ENCODE peak calls at places on chromosomes 1 and 21, in eight cellular contexts. P is CD4-positive, alpha-beta memory T cell; U is IMR-90; I is HepG2; W is pancreas; V is NT2/D1; A is esophagus muscularis mucosa; T is H9. K is an unnamed sample. For H3K4me1 and H3K9me3, the result is how much of the 10 kb centered on the place peaks cover.

GRCh38 chr21:42121792-42122191 is 50.7 kb downstream of the UMODL1 start:
- DNase-seq in P (no peak), U (no peak), I (no peak), W (no peak), V (no peak), A (no peak), T (no peak), K (no peak)

GRCh38 chr1:82927753-82928152 is 1071.2 kb downstream of the TTLL7 start:
- DNase-seq in P (no peak), U (no peak), I (no peak), W (no peak), V (peak), A (no peak), T (no peak), K (no peak)

GRCh38 chr1:89823679-89824292 is 3.0 kb downstream of the LRRC8D start:
- DNase-seq in P (no peak), U (no peak), I (no peak), W (no peak), V (no peak), A (no peak), T (no peak), K (no peak)

GRCh38 chr1:102550729-102551384 is 554.1 kb upstream of the OLFM3 start:
- DNase-seq in P (no peak), U (peak), I (peak), W (no peak), V (peak), A (no peak), T (peak), K (peak)

GRCh38 chr1:161084205-161084988 is 5.0 kb downstream of the NECTIN4 start:
- DNase-seq in P (no peak), U (peak), I (no peak), W (no peak), V (no peak), A (no peak), T (no peak), K (peak)

GRCh38 chr1:42137766-42138165 is 15.4 kb upstream of the GUCA2B start:
- DNase-seq in P (no peak), U (no peak), I (no peak), W (no peak), V (no peak), A (no peak), T (no peak), K (no peak)

GRCh38 chr1:203937678-203938330 is 76.4 kb downstream of the SNRPE start:
- DNase-seq in P (no peak), U (no peak), I (no peak), W (no peak), V (no peak), A (no peak), T (no peak), K (no peak)

GRCh38 chr21:32351428-32351827 is 41.4 kb downstream of the URB1 start:
- DNase-seq in P (no peak), U (no peak), I (no peak), W (no peak), V (no peak), A (no peak), T (peak), K (no peak)

GRCh38 chr1:211487672-211488208 is 4.2 kb downstream of the RD3 start:
- DNase-seq in P (no peak), U (no peak), I (no peak), W (no peak), V (no peak), A (no peak), T (no peak), K (no peak)

GRCh38 chr1:7402548-7402850 is 368.6 kb upstream of the VAMP3 start:
- DNase-seq in P (no peak), U (no peak), I (no peak), W (no peak), V (no peak), A (peak), T (no peak), K (no peak)

GRCh38 chr1:119783354-119784126 is 14.8 kb upstream of the HMGCS2 start:
- DNase-seq in P (no peak), U (peak), I (peak), W (no peak), V (no peak), A (peak), T (no peak), K (no peak)

GRCh38 chr1:155057788-155058211 is 5.7 kb upstream of the EFNA4 start:
- DNase-seq in P (no peak), U (no peak), I (no peak), W (no peak), V (no peak), A (no peak), T (no peak), K (no peak)

GRCh38 chr1:53548031-53548491 is 88.9 kb downstream of the DMRTB1 start:
- DNase-seq in P (no peak), U (no peak), I (no peak), W (no peak), V (no peak), A (no peak), T (peak), K (no peak)

GRCh38 chr1:26690576-26691031 is 5.2 kb upstream of the ARID1A start:
- DNase-seq in P (no peak), U (no peak), I (no peak), W (no peak), V (no peak), A (no peak), T (no peak), K (no peak)

GRCh38 chr1:109589679-109590078 is 29.7 kb downstream of the GNAT2 start:
- DNase-seq in P (no peak), U (no peak), I (no peak), W (no peak), V (no peak), A (no peak), T (no peak), K (no peak)

GRCh38 chr1:162236622-162237021 is 140.0 kb downstream of the SPATA46 start:
- DNase-seq in P (no peak), U (no peak), I (no peak), W (no peak), V (no peak), A (no peak), T (no peak), K (no peak)
- H3K4me1 ChIP-seq in P (under half), U (under half), I (half or more), W (under half), V (under half), A (under half), T (under half), K (under half)

DNA sequence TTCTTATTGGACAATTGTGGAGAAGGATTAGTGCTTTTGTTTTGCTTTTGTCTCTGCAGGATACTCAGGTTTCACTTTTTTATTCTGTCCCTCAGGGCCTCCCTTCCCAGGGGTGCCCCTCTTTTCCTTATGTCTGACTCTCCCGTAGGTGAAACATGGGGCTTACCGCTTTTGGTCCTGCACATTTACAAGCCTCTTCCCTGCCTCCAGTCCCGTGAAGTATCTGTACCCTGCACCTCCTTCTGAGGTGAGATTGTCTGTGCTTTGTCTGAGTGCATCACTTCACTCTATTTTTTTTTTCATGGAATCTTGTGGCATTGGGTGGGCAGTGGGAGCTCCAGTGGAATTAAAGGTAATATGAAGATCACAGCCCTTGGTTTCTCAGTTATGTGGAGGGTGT is 758.1 kb upstream of the TPTE start:
- DNase-seq in P (no peak), U (no peak), I (no peak), W (no peak), V (no peak), A (peak), T (no peak), K (no peak)
- H3K9me3 ChIP-seq in P (under half), U (under half), I (half or more), W (under half), V (under half), A (under half), T (half or more), K (under half)

GRCh38 chr1:234975122-234975940 is 153.3 kb downstream of the TOMM20 start:
- DNase-seq in P (no peak), U (peak), I (peak), W (peak), V (no peak), A (no peak), T (no peak), K (peak)
- H3K4me1 ChIP-seq in P (half or more), U (under half), I (half or more), W (under half), V (under half), A (under half), T (under half), K (half or more)

GRCh38 chr1:12603224-12603623 is 14.8 kb downstream of the DHRS3 start:
- DNase-seq in P (no peak), U (no peak), I (no peak), W (no peak), V (no peak), A (no peak), T (no peak), K (no peak)

GRCh38 chr1:12602633-12603024 is 15.4 kb downstream of the DHRS3 start:
- DNase-seq in P (no peak), U (no peak), I (no peak), W (no peak), V (no peak), A (no peak), T (no peak), K (no peak)

GRCh38 chr1:12604114-12604874 is 13.7 kb downstream of the DHRS3 start:
- DNase-seq in P (peak), U (peak), I (peak), W (no peak), V (no peak), A (no peak), T (no peak), K (peak)

GRCh38 chr1:12601690-12602632 is 16.0 kb downstream of the DHRS3 start:
- DNase-seq in P (no peak), U (peak), I (peak), W (no peak), V (no peak), A (no peak), T (peak), K (no peak)

GRCh38 chr1:12604986-12605385 is 13.0 kb downstream of the DHRS3 start:
- DNase-seq in P (no peak), U (no peak), I (no peak), W (no peak), V (no peak), A (no peak), T (no peak), K (no peak)
- H3K9me3 ChIP-seq in P (under half), U (under half), I (under half), W (under half), V (under half), A (under half), T (under half), K (under half)

DNA sequence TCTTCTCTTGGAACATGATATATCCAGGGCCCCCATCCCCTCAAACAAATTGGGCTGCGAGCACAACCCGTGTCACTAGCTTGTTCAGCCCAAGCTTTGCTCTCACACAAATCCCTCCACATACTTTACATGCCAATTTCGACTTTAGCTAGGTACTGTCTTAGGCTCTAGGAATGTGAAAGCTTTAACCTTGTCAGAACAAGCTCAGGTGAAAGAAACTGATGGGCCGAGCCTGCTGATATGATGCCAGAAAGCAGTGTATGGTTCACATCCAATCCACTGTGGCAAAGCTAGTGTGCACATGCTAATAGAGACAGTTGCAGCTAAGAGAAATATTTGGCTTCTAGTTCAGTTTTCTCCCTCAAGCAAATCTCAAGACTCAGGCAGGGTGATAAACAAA is 79.5 kb downstream of the TNFSF18 start:
- DNase-seq in P (no peak), U (no peak), I (no peak), W (no peak), V (no peak), A (no peak), T (no peak), K (peak)
- H3K4me1 ChIP-seq in P (under half), U (under half), I (under half), W (under half), V (under half), A (under half), T (under half), K (under half)

GRCh38 chr1:4634793-4635406 is 19.5 kb upstream of the AJAP1 start:
- DNase-seq in P (no peak), U (no peak), I (no peak), W (no peak), V (no peak), A (no peak), T (no peak), K (no peak)

GRCh38 chr1:4637616-4638346 is 16.6 kb upstream of the AJAP1 start:
- DNase-seq in P (no peak), U (no peak), I (no peak), W (no peak), V (no peak), A (no peak), T (peak), K (no peak)

GRCh38 chr1:4636644-4637380 is 17.6 kb upstream of the AJAP1 start:
- DNase-seq in P (no peak), U (no peak), I (no peak), W (no peak), V (no peak), A (no peak), T (no peak), K (no peak)

GRCh38 chr1:4634156-4634792 is 20.1 kb upstream of the AJAP1 start:
- DNase-seq in P (no peak), U (no peak), I (no peak), W (no peak), V (no peak), A (no peak), T (no peak), K (no peak)

DNA sequence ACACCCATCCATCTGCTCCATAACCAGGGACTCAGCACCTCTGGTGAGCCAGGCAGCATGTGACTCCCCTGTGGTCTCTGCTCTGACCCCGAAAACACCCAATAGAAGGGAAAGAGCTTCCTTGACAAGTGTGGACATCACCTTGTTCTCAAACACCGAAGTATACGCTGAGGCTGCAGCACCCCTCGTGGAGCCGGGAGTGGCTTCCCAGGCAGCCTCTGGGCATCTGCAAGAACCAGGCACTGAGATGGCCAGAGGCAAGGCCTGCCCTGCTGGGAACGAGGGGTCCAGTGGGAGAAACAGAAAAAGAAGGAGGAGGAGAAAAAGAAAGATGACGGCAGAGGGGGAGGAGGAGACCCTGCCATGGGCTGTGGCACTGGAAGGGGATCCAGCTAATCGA is 18.2 kb upstream of the AJAP1 start:
- DNase-seq in P (no peak), U (no peak), I (no peak), W (no peak), V (no peak), A (no peak), T (no peak), K (no peak)
- H3K9me3 ChIP-seq in P (under half), U (under half), I (under half), W (under half), V (under half), A (under half), T (under half), K (under half)

GRCh38 chr1:93616221-93616995 is 65.2 kb downstream of the BCAR3 start:
- DNase-seq in P (no peak), U (no peak), I (no peak), W (no peak), V (no peak), A (no peak), T (no peak), K (no peak)
- H3K4me1 ChIP-seq in P (under half), U (under half), I (half or more), W (under half), V (under half), A (half or more), T (under half), K (under half)

DNA sequence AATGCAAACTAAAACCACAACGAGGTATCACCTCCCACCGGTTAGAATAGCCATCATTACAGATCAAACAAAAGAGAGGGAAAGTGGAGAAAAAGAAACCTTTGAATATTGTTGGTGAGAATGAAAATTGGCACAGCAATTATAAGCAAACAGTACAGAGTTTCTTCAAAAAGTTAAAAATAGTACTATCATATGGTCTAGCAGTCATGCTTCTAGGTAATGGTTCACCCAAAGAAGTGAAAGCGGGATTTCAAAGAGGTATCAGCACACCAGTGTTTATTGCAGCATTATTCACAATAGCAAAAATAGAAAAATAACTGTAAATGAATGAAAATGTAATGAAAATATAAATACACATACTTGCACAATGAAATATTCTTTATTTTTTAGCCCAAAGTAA is 8.2 kb downstream of the OR2T10 start:
- DNase-seq in P (no peak), U (no peak), I (no peak), W (no peak), V (no peak), A (no peak), T (no peak), K (no peak)
- H3K9me3 ChIP-seq in P (under half), U (under half), I (under half), W (under half), V (under half), A (under half), T (under half), K (under half)

GRCh38 chr1:19438552-19439196 is 46.7 kb downstream of the CAPZB start:
- DNase-seq in P (no peak), U (no peak), I (no peak), W (no peak), V (no peak), A (no peak), T (no peak), K (no peak)

GRCh38 chr1:19435851-19436465 is 49.4 kb downstream of the CAPZB start:
- DNase-seq in P (no peak), U (peak), I (peak), W (no peak), V (no peak), A (no peak), T (no peak), K (no peak)

GRCh38 chr1:19435181-19435580 is 50.2 kb downstream of the CAPZB start:
- DNase-seq in P (no peak), U (peak), I (no peak), W (no peak), V (no peak), A (no peak), T (no peak), K (no peak)

GRCh38 chr1:19437911-19438310 is 47.4 kb downstream of the CAPZB start:
- DNase-seq in P (no peak), U (peak), I (no peak), W (no peak), V (no peak), A (no peak), T (no peak), K (no peak)

DNA sequence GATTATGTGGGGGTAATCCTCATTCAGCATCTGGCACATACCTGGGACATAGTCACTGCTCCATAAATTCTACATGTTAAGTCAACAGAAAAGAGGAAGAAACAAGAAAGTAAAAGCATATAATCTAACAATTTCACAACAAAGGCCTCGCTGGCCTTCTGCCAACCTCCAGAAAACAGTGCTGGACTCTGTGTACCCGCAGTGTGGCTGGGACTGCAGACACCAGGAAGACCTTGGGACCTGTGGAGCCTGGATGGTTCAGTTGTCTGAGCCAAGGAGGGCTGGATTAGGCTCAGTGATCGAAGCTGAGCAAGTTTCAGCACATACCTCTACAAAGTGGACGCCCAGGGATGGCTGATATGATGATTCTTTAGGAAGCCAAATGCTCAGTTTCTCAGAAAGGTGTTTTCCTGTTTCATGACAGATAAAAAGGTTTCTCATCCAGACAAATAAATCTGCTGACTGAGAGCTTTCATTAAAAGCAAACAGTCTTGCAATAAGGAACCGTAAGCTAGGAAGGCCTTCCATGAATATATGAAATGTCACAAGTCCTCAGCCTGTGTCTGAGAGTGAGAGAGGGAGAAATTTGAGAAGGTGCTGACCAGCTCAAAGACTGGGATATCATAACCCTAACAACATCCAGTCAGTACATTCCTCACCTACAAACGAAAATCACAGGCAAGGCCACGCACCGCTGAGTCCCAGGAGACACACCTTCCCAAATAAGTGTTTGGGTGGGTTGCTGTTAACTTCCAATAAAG is 48.4 kb downstream of the CAPZB start:
- DNase-seq in P (no peak), U (no peak), I (peak), W (peak), V (no peak), A (peak), T (no peak), K (no peak)
- H3K4me1 ChIP-seq in P (half or more), U (half or more), I (half or more), W (under half), V (under half), A (half or more), T (under half), K (under half)

DNA sequence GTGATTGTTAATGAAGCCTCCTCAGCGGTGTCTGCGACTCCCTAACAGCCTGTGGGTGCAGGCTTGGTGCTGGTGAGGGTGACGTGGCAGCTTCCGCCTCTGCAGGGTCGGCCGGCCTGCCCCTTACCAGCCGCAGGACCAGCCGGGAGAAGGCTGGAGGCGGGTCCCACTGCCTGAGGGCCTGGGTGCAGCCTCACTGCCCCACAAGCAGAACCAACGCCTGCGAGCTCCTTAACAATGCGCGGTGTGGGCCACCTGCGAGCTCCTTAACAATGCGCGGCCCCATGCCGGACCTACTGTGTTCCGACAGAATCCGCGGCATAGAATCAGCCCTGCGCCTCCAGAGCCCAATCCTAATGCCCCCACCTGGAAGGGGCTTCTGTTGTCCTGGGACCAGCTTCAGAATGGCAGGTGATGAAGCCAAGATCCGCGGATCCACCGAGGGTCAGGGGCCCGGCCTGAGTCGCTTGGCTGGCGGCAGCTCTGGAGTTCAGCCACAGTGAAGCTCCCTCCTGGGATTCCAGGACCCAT is 54.4 kb upstream of the AJAP1 start:
- DNase-seq in P (no peak), U (no peak), I (no peak), W (no peak), V (no peak), A (no peak), T (peak), K (no peak)
- H3K9me3 ChIP-seq in P (under half), U (half or more), I (under half), W (under half), V (under half), A (under half), T (under half), K (under half)

K was measured in Caco-2.